ENCODE peak calls at places on chromosomes 4 and X, in eight cellular contexts. One of them, this sample, is unnamed.

GRCh38 chr4:38759077-38759789 is 23.6 kb downstream of the TLR10 start:
- DNase-seq in GM12878: peak; percentile 77
- DNase-seq in HepG2: peak; percentile 39
- DNase-seq in SK-N-SH: peak; percentile 58
- DNase-seq in A549: peak; percentile 15
- DNase-seq in K562: peak; percentile 58
- DNase-seq in endothelial cell of umbilical vein: peak; percentile 64
- DNase-seq in H1: peak; percentile 15
- DNase-seq in this sample: no peak

GRCh38 chr4:16684083-16684482 is 214.4 kb downstream of the LDB2 start:
- DNase-seq in GM12878: no peak
- DNase-seq in HepG2: no peak
- DNase-seq in SK-N-SH: no peak
- DNase-seq in A549: no peak
- DNase-seq in K562: no peak
- DNase-seq in endothelial cell of umbilical vein: peak; percentile 90
- DNase-seq in H1: no peak
- DNase-seq in this sample: no peak

GRCh38 chr4:45079616-45080015 is 353.3 kb upstream of the GNPDA2 start:
- DNase-seq in GM12878: no peak
- DNase-seq in HepG2: no peak
- DNase-seq in SK-N-SH: no peak
- DNase-seq in A549: no peak
- DNase-seq in K562: no peak
- DNase-seq in endothelial cell of umbilical vein: no peak
- DNase-seq in H1: no peak
- DNase-seq in this sample: no peak

GRCh38 chr4:109209647-109210046 is 92.8 kb downstream of the COL25A1 start:
- DNase-seq in GM12878: no peak
- DNase-seq in HepG2: no peak
- DNase-seq in SK-N-SH: no peak
- DNase-seq in A549: no peak
- DNase-seq in K562: no peak
- DNase-seq in endothelial cell of umbilical vein: no peak
- DNase-seq in H1: no peak
- DNase-seq in this sample: no peak

GRCh38 chrX:46961574-46962279 is 49.5 kb downstream of the JADE3 start:
- DNase-seq in GM12878: no peak
- DNase-seq in HepG2: no peak
- DNase-seq in SK-N-SH: no peak
- DNase-seq in A549: no peak
- DNase-seq in K562: no peak
- DNase-seq in endothelial cell of umbilical vein: no peak
- DNase-seq in H1: no peak
- DNase-seq in this sample: no peak

GRCh38 chr4:121199742-121200561 is 35.8 kb upstream of the TNIP3 start:
- DNase-seq in GM12878: peak; percentile 81
- DNase-seq in HepG2: no peak
- DNase-seq in SK-N-SH: no peak
- DNase-seq in A549: no peak
- DNase-seq in K562: no peak
- DNase-seq in endothelial cell of umbilical vein: no peak
- DNase-seq in H1: no peak
- DNase-seq in this sample: no peak

GRCh38 chr4:26346203-26346620 is 25.4 kb downstream of the RBPJ start:
- DNase-seq in GM12878: no peak
- DNase-seq in HepG2: no peak
- DNase-seq in SK-N-SH: no peak
- DNase-seq in A549: no peak
- DNase-seq in K562: peak; percentile 35
- DNase-seq in endothelial cell of umbilical vein: peak; percentile 55
- DNase-seq in H1: no peak
- DNase-seq in this sample: no peak

GRCh38 chrX:72201836-72202536 is 20.4 kb downstream of the PIN4 start:
- DNase-seq in GM12878: no peak
- DNase-seq in HepG2: no peak
- DNase-seq in SK-N-SH: no peak
- DNase-seq in A549: no peak
- DNase-seq in K562: no peak
- DNase-seq in endothelial cell of umbilical vein: peak; percentile 66
- DNase-seq in H1: no peak
- DNase-seq in this sample: no peak

GRCh38 chrX:83529950-83530349 is 21.9 kb downstream of the POU3F4 start:
- DNase-seq in GM12878: no peak
- DNase-seq in HepG2: no peak
- DNase-seq in SK-N-SH: no peak
- DNase-seq in A549: no peak
- DNase-seq in K562: no peak
- DNase-seq in endothelial cell of umbilical vein: no peak
- DNase-seq in H1: no peak
- DNase-seq in this sample: no peak

GRCh38 chr4:145868637-145869409 is 69.8 kb downstream of the ZNF827 start:
- DNase-seq in GM12878: no peak
- DNase-seq in HepG2: no peak
- DNase-seq in SK-N-SH: no peak
- DNase-seq in A549: no peak
- DNase-seq in K562: no peak
- DNase-seq in endothelial cell of umbilical vein: peak; percentile 37
- DNase-seq in H1: no peak
- DNase-seq in this sample: no peak
- TF ChIP-seq MAX in GM12878: no peak
- TF ChIP-seq MAX in HepG2: no peak
- TF ChIP-seq MAX in SK-N-SH: no peak
- TF ChIP-seq MAX in A549: no peak
- TF ChIP-seq MAX in K562: no peak
- TF ChIP-seq MAX in endothelial cell of umbilical vein: no peak
- TF ChIP-seq MAX in H1: no peak
- TF ChIP-seq MAX in this sample: no peak

GRCh38 chr4:143354990-143355389 is 18.3 kb downstream of the GAB1 start:
- DNase-seq in GM12878: no peak
- DNase-seq in HepG2: no peak
- DNase-seq in SK-N-SH: peak; percentile 66
- DNase-seq in A549: no peak
- DNase-seq in K562: no peak
- DNase-seq in endothelial cell of umbilical vein: peak; percentile 58
- DNase-seq in H1: no peak
- DNase-seq in this sample: no peak
- H3K4me1 ChIP-seq in GM12878: peaks cover 21% of the 10 kb centered on the region
- H3K4me1 ChIP-seq in HepG2: peaks cover 6% of the 10 kb centered on the region
- H3K4me1 ChIP-seq in SK-N-SH: peaks cover 61% of the 10 kb centered on the region
- H3K4me1 ChIP-seq in A549: peaks cover 39% of the 10 kb centered on the region
- H3K4me1 ChIP-seq in K562: peaks cover 29% of the 10 kb centered on the region
- H3K4me1 ChIP-seq in endothelial cell of umbilical vein: peaks cover 33% of the 10 kb centered on the region
- H3K4me1 ChIP-seq in H1: peaks cover 23% of the 10 kb centered on the region
- H3K4me1 ChIP-seq in this sample: peaks cover 3% of the 10 kb centered on the region

DNA sequence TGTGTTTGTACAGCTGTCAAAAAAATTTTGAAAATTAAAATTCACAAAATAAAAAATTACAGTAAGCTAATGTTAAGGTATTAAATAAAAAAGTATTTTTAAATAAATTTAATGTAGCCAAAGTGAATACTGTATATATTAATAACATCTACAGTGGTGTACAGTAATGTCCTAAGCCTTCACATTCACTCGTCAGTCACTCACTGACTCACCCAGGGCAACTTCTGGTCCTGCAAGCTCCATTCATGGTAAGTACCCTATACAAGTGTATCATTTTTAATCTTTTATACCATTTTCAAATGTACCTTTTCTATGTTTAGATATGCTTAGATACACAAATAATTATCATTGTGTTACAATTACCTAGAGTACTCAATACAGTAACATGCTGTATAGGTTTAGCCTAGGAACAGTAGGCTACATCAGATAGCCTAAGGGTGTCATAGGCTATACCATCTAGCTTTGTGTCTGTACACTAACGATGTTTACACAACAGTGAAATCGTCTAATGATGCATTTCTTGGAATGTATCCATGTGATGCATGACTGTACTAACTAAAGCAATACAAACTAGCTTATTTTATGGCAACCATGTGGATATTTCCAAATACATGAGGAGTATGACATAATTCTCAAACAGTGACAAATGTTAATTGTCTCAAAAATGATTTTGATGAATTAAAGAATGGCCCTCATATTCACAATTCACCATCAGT is 13.7 kb downstream of the DDX60 start:
- DNase-seq in GM12878: no peak
- DNase-seq in HepG2: no peak
- DNase-seq in SK-N-SH: no peak
- DNase-seq in A549: peak; percentile 24
- DNase-seq in K562: no peak
- DNase-seq in endothelial cell of umbilical vein: peak; percentile 39
- DNase-seq in H1: no peak
- DNase-seq in this sample: no peak
- TF ChIP-seq MAX in GM12878: no peak
- TF ChIP-seq MAX in HepG2: no peak
- TF ChIP-seq MAX in SK-N-SH: no peak
- TF ChIP-seq MAX in A549: peak; percentile 41
- TF ChIP-seq MAX in K562: no peak
- TF ChIP-seq MAX in endothelial cell of umbilical vein: no peak
- TF ChIP-seq MAX in H1: no peak
- TF ChIP-seq MAX in this sample: no peak

DNA sequence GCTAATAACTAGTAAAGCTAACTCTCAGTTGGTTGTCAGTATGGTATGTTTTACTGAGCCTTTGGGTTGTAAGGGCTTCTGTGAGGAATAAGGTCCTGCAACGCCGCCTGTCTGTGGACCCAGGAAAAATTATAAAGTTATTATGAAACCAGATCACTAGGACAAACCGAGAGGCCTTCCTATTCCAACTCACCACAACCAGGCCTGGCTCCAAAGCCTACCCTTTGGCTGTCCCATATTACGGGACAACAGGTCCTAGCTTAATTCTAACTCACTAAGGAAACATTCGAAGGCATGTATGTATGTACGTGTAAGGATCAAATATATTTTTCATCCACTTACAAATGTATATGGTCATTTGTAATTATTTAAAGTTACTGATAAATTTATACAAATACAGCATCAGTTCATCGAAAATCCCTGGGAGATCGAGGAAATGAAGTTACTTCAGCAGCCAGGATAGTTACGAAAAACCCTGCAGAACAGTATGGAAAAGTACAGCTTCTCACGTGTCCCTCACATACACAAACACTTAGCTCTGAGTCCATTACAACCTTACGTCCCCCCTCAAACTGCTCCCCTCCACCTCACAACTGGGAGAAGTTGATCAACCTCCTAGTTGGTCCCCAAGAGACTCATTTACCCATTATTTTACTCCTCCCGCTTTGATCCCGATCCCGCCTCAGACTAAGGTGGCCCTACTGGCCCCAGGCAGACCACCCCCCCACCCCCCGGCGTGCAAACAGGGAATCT is 1.2 kb downstream of the ANKRD17 start:
- DNase-seq in GM12878: no peak
- DNase-seq in HepG2: peak; percentile 86
- DNase-seq in SK-N-SH: peak; percentile 66
- DNase-seq in A549: peak; percentile 35
- DNase-seq in K562: peak; percentile 26
- DNase-seq in endothelial cell of umbilical vein: peak; percentile 92
- DNase-seq in H1: no peak
- DNase-seq in this sample: peak; percentile 70
- H3K4me1 ChIP-seq in GM12878: no peaks in the 10 kb centered on the region
- H3K4me1 ChIP-seq in HepG2: peaks cover 60% of the 10 kb centered on the region
- H3K4me1 ChIP-seq in SK-N-SH: peaks cover 9% of the 10 kb centered on the region
- H3K4me1 ChIP-seq in A549: peaks cover 23% of the 10 kb centered on the region
- H3K4me1 ChIP-seq in K562: no peaks in the 10 kb centered on the region
- H3K4me1 ChIP-seq in endothelial cell of umbilical vein: peaks cover 19% of the 10 kb centered on the region
- H3K4me1 ChIP-seq in H1: no peaks in the 10 kb centered on the region
- H3K4me1 ChIP-seq in this sample: peaks cover 9% of the 10 kb centered on the region

DNA sequence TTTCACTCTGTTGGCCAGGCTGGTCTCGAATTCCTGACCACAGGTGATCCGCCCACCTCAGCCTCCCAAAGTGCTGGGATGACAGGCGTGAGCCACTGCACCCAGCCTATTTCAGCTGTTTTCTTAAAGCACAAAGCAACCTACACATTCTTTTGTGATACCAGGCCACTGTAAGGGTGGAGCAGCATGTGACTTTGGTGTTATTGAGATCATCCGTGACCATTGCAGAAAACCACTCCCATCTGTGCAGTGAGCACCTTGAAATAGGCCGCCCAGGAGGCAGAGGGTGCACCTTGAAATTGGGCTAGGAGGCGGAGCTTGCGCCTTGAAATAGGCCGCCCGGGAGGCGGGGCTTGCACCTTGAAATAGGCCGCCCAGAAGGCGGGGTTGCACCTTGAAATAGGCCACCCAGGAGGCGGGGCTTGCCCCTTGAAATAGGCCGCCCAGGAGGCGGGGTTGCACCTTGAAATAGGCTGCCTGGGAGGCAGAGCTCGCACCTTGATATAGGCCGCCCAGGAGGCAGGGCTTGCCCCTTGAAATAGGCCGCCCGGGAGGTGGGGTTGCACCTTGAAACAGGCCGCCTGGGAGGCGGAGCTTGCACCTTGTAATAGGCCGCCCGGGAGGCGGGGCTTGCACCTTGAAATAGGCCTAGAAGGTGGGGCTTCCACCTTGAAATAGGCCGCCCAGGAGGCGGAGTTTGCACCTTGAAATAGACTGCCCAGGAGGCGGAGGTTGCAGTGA is 9.0 kb upstream of the SLC25A6 start:
- DNase-seq in GM12878: no peak
- DNase-seq in HepG2: peak; percentile 83
- DNase-seq in SK-N-SH: no peak
- DNase-seq in A549: no peak
- DNase-seq in K562: peak; percentile 22
- DNase-seq in endothelial cell of umbilical vein: no peak
- DNase-seq in H1: peak; percentile 91
- DNase-seq in this sample: peak; percentile 40
- TF ChIP-seq MAX in GM12878: no peak
- TF ChIP-seq MAX in HepG2: no peak
- TF ChIP-seq MAX in SK-N-SH: no peak
- TF ChIP-seq MAX in A549: no peak
- TF ChIP-seq MAX in K562: no peak
- TF ChIP-seq MAX in endothelial cell of umbilical vein: no peak
- TF ChIP-seq MAX in H1: no peak
- TF ChIP-seq MAX in this sample: no peak

GRCh38 chrX:12896935-12897334 is 9.5 kb upstream of the TLR8 start:
- DNase-seq in GM12878: no peak
- DNase-seq in HepG2: no peak
- DNase-seq in SK-N-SH: no peak
- DNase-seq in A549: no peak
- DNase-seq in K562: no peak
- DNase-seq in endothelial cell of umbilical vein: no peak
- DNase-seq in H1: no peak
- DNase-seq in this sample: no peak
- H3K4me1 ChIP-seq in GM12878: peaks cover 21% of the 10 kb centered on the region
- H3K4me1 ChIP-seq in HepG2: no peaks in the 10 kb centered on the region
- H3K4me1 ChIP-seq in SK-N-SH: no peaks in the 10 kb centered on the region
- H3K4me1 ChIP-seq in A549: no peaks in the 10 kb centered on the region
- H3K4me1 ChIP-seq in K562: no peaks in the 10 kb centered on the region
- H3K4me1 ChIP-seq in endothelial cell of umbilical vein: peaks cover 2% of the 10 kb centered on the region
- H3K4me1 ChIP-seq in H1: no peaks in the 10 kb centered on the region
- H3K4me1 ChIP-seq in this sample: no peaks in the 10 kb centered on the region

GRCh38 chr4:84792366-84793301 is 173.9 kb downstream of the WDFY3 start:
- DNase-seq in GM12878: no peak
- DNase-seq in HepG2: no peak
- DNase-seq in SK-N-SH: peak; percentile 65
- DNase-seq in A549: no peak
- DNase-seq in K562: no peak
- DNase-seq in endothelial cell of umbilical vein: no peak
- DNase-seq in H1: no peak
- DNase-seq in this sample: no peak
- TF ChIP-seq MAX in GM12878: no peak
- TF ChIP-seq MAX in HepG2: no peak
- TF ChIP-seq MAX in SK-N-SH: no peak
- TF ChIP-seq MAX in A549: no peak
- TF ChIP-seq MAX in K562: no peak
- TF ChIP-seq MAX in endothelial cell of umbilical vein: no peak
- TF ChIP-seq MAX in H1: no peak
- TF ChIP-seq MAX in this sample: no peak

This sample was measured in HCT116.